ENCODE peak calls at places on chromosomes 1 and 21, in ten cellular contexts. One of them, this sample, is unnamed.

GRCh38 chr1:38452246-38452645 is 405.7 kb upstream of the POU3F1 start:
- DNase-seq in nephron progenitor cell: no peak
- DNase-seq in endodermal cell: no peak
- DNase-seq in GM20000: no peak
- DNase-seq in omental fat pad: no peak
- DNase-seq in right atrium auricular region: no peak
- DNase-seq in GM10248: no peak
- DNase-seq in Calu3: no peak
- DNase-seq in NB4: no peak
- DNase-seq in fibroblast of mammary gland: no peak
- DNase-seq in this sample: no peak

GRCh38 chr1:24393892-24394291 is 19.7 kb downstream of the STPG1 start:
- DNase-seq in nephron progenitor cell: no peak
- DNase-seq in endodermal cell: no peak
- DNase-seq in GM20000: no peak
- DNase-seq in omental fat pad: no peak
- DNase-seq in right atrium auricular region: peak; percentile 51
- DNase-seq in GM10248: no peak
- DNase-seq in Calu3: no peak
- DNase-seq in NB4: no peak
- DNase-seq in fibroblast of mammary gland: peak; percentile 85
- DNase-seq in this sample: no peak

GRCh38 chr1:192516776-192517297 is 58.7 kb upstream of the RGS1 start:
- DNase-seq in nephron progenitor cell: no peak
- DNase-seq in endodermal cell: no peak
- DNase-seq in GM20000: peak; percentile 73
- DNase-seq in omental fat pad: no peak
- DNase-seq in right atrium auricular region: no peak
- DNase-seq in GM10248: peak; percentile 52
- DNase-seq in Calu3: peak; percentile 6
- DNase-seq in NB4: peak; percentile 96
- DNase-seq in fibroblast of mammary gland: no peak
- DNase-seq in this sample: no peak

GRCh38 chr1:9341301-9341845 is 48.7 kb downstream of the SPSB1 start:
- DNase-seq in nephron progenitor cell: no peak
- DNase-seq in endodermal cell: no peak
- DNase-seq in GM20000: no peak
- DNase-seq in omental fat pad: no peak
- DNase-seq in right atrium auricular region: no peak
- DNase-seq in GM10248: no peak
- DNase-seq in Calu3: no peak
- DNase-seq in NB4: no peak
- DNase-seq in fibroblast of mammary gland: no peak
- DNase-seq in this sample: no peak

GRCh38 chr1:44806025-44806703 is 987 bp downstream of the DYNLT4 start:
- DNase-seq in nephron progenitor cell: no peak
- DNase-seq in endodermal cell: no peak
- DNase-seq in GM20000: no peak
- DNase-seq in omental fat pad: no peak
- DNase-seq in right atrium auricular region: no peak
- DNase-seq in GM10248: no peak
- DNase-seq in Calu3: no peak
- DNase-seq in NB4: no peak
- DNase-seq in fibroblast of mammary gland: no peak
- DNase-seq in this sample: peak; percentile 41

GRCh38 chr21:14482165-14482564 is 64.0 kb downstream of the SAMSN1 start:
- DNase-seq in nephron progenitor cell: no peak
- DNase-seq in endodermal cell: no peak
- DNase-seq in GM20000: peak; percentile 27
- DNase-seq in omental fat pad: no peak
- DNase-seq in right atrium auricular region: no peak
- DNase-seq in GM10248: no peak
- DNase-seq in Calu3: no peak
- DNase-seq in NB4: peak; percentile 78
- DNase-seq in fibroblast of mammary gland: no peak
- DNase-seq in this sample: no peak

GRCh38 chr1:181423301-181423918 is 59.9 kb upstream of the CACNA1E start:
- DNase-seq in nephron progenitor cell: peak; percentile 43
- DNase-seq in endodermal cell: peak; percentile 85
- DNase-seq in GM20000: peak; percentile 65
- DNase-seq in omental fat pad: no peak
- DNase-seq in right atrium auricular region: no peak
- DNase-seq in GM10248: peak; percentile 50
- DNase-seq in Calu3: peak; percentile 62
- DNase-seq in NB4: peak; percentile 48
- DNase-seq in fibroblast of mammary gland: peak; percentile 38
- DNase-seq in this sample: peak; percentile 72

GRCh38 chr1:187313115-187313514 is 484.4 kb downstream of the PLA2G4A start:
- DNase-seq in nephron progenitor cell: no peak
- DNase-seq in endodermal cell: no peak
- DNase-seq in GM20000: no peak
- DNase-seq in omental fat pad: no peak
- DNase-seq in right atrium auricular region: no peak
- DNase-seq in GM10248: no peak
- DNase-seq in Calu3: no peak
- DNase-seq in NB4: no peak
- DNase-seq in fibroblast of mammary gland: no peak
- DNase-seq in this sample: no peak

GRCh38 chr1:10730985-10731384 is 65.5 kb downstream of the CASZ1 start:
- DNase-seq in nephron progenitor cell: no peak
- DNase-seq in endodermal cell: no peak
- DNase-seq in GM20000: no peak
- DNase-seq in omental fat pad: no peak
- DNase-seq in right atrium auricular region: no peak
- DNase-seq in GM10248: no peak
- DNase-seq in Calu3: peak; percentile 10
- DNase-seq in NB4: no peak
- DNase-seq in fibroblast of mammary gland: peak; percentile 71
- DNase-seq in this sample: no peak

GRCh38 chr1:230632273-230632873 is 9.9 kb upstream of the COG2 start:
- DNase-seq in nephron progenitor cell: peak; percentile 20
- DNase-seq in endodermal cell: peak; percentile 75
- DNase-seq in GM20000: no peak
- DNase-seq in omental fat pad: no peak
- DNase-seq in right atrium auricular region: no peak
- DNase-seq in GM10248: no peak
- DNase-seq in Calu3: peak; percentile 54
- DNase-seq in NB4: peak; percentile 54
- DNase-seq in fibroblast of mammary gland: peak; percentile 47
- DNase-seq in this sample: peak; percentile 60

GRCh38 chr1:180229483-180230415 is at the start of gene LHX4:
- DNase-seq in nephron progenitor cell: peak; percentile 73
- DNase-seq in endodermal cell: peak; percentile 90
- DNase-seq in GM20000: peak; percentile 89
- DNase-seq in omental fat pad: no peak
- DNase-seq in right atrium auricular region: no peak
- DNase-seq in GM10248: peak; percentile 76
- DNase-seq in Calu3: peak; percentile 51
- DNase-seq in NB4: peak; percentile 82
- DNase-seq in fibroblast of mammary gland: peak; percentile 20
- DNase-seq in this sample: peak; percentile 90

GRCh38 chr21:38654580-38654979 is 151.1 kb upstream of the ETS2 start:
- DNase-seq in nephron progenitor cell: no peak
- DNase-seq in endodermal cell: no peak
- DNase-seq in GM20000: no peak
- DNase-seq in omental fat pad: no peak
- DNase-seq in right atrium auricular region: no peak
- DNase-seq in GM10248: no peak
- DNase-seq in Calu3: no peak
- DNase-seq in NB4: no peak
- DNase-seq in fibroblast of mammary gland: no peak
- DNase-seq in this sample: no peak
- TF ChIP-seq CTCF in nephron progenitor cell: no peak
- TF ChIP-seq CTCF in endodermal cell: no peak
- TF ChIP-seq CTCF in GM20000: no peak
- TF ChIP-seq CTCF in omental fat pad: no peak
- TF ChIP-seq CTCF in right atrium auricular region: no peak
- TF ChIP-seq CTCF in GM10248: no peak
- TF ChIP-seq CTCF in Calu3: no peak
- TF ChIP-seq CTCF in NB4: no peak
- TF ChIP-seq CTCF in fibroblast of mammary gland: no peak
- TF ChIP-seq CTCF in this sample: no peak

GRCh38 chr1:203480525-203481084 is 5.0 kb downstream of the PRELP start:
- DNase-seq in nephron progenitor cell: no peak
- DNase-seq in endodermal cell: peak; percentile 78
- DNase-seq in GM20000: no peak
- DNase-seq in omental fat pad: peak; percentile 44
- DNase-seq in right atrium auricular region: peak; percentile 88
- DNase-seq in GM10248: no peak
- DNase-seq in Calu3: peak; percentile 87
- DNase-seq in NB4: no peak
- DNase-seq in fibroblast of mammary gland: peak; percentile 79
- DNase-seq in this sample: peak; percentile 59

GRCh38 chr1:203478986-203479385 is 3.4 kb downstream of the PRELP start:
- DNase-seq in nephron progenitor cell: no peak
- DNase-seq in endodermal cell: no peak
- DNase-seq in GM20000: no peak
- DNase-seq in omental fat pad: no peak
- DNase-seq in right atrium auricular region: no peak
- DNase-seq in GM10248: no peak
- DNase-seq in Calu3: no peak
- DNase-seq in NB4: no peak
- DNase-seq in fibroblast of mammary gland: no peak
- DNase-seq in this sample: no peak

GRCh38 chr1:203479646-203480045 is 4.0 kb downstream of the PRELP start:
- DNase-seq in nephron progenitor cell: no peak
- DNase-seq in endodermal cell: no peak
- DNase-seq in GM20000: no peak
- DNase-seq in omental fat pad: no peak
- DNase-seq in right atrium auricular region: no peak
- DNase-seq in GM10248: no peak
- DNase-seq in Calu3: no peak
- DNase-seq in NB4: no peak
- DNase-seq in fibroblast of mammary gland: no peak
- DNase-seq in this sample: no peak

GRCh38 chr1:203481186-203481585 is 5.6 kb downstream of the PRELP start:
- DNase-seq in nephron progenitor cell: no peak
- DNase-seq in endodermal cell: no peak
- DNase-seq in GM20000: no peak
- DNase-seq in omental fat pad: no peak
- DNase-seq in right atrium auricular region: no peak
- DNase-seq in GM10248: no peak
- DNase-seq in Calu3: no peak
- DNase-seq in NB4: no peak
- DNase-seq in fibroblast of mammary gland: peak; percentile 19
- DNase-seq in this sample: no peak

DNA sequence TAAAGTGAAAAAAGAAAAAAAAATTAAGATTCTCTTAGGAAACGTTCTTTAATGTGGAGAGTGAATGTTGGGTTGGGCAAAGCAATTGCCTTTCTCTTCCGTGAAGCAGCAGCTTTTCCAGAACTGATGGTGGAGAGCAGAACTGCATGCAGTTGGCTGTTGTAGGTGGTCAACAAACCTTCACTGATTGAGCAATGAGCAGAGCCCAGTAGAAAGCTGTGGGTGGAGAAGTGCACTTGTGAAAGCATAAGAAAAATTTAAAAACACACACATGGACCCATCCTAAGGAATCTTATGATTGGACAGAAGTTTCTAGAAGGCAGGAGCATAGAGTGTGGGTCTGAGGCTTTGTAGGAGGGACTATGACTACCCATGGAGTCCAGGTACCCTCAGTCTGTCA is 4.5 kb downstream of the PRELP start:
- DNase-seq in nephron progenitor cell: no peak
- DNase-seq in endodermal cell: no peak
- DNase-seq in GM20000: no peak
- DNase-seq in omental fat pad: no peak
- DNase-seq in right atrium auricular region: no peak
- DNase-seq in GM10248: no peak
- DNase-seq in Calu3: no peak
- DNase-seq in NB4: no peak
- DNase-seq in fibroblast of mammary gland: peak; percentile 65
- DNase-seq in this sample: no peak
- TF ChIP-seq CTCF in nephron progenitor cell: no peak
- TF ChIP-seq CTCF in endodermal cell: peak; percentile 23
- TF ChIP-seq CTCF in GM20000: no peak
- TF ChIP-seq CTCF in omental fat pad: no peak
- TF ChIP-seq CTCF in right atrium auricular region: no peak
- TF ChIP-seq CTCF in GM10248: no peak
- TF ChIP-seq CTCF in Calu3: no peak
- TF ChIP-seq CTCF in NB4: no peak
- TF ChIP-seq CTCF in fibroblast of mammary gland: no peak
- TF ChIP-seq CTCF in this sample: no peak

DNA sequence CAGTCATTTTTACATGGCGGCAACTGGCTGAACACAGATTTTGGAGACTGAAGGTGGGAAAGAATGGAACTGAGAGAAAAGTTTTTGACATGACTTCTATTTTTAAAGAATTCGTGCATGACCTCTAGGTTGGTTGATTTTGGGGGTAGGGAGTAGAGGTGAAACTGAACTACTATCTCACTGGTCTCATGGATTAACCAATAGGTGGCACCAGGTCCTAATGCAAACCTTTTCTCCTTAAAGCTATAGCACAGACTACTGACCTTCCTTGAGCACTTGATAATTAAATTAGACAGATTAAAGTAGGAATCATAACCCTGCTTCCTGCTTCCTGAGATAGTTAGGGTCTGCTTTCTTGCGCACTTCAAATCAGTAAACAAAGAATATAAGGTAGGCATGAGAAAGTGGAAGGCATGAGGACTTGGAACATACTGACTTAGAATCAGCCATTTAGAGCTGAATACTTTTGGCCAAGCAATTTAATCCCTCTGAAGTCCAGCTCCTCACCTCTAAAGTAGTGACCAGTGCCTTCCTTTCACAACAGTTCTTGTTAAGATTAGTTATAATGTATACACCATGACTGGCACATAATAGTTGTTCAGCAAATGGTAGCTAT is 206.0 kb downstream of the CENPF start:
- DNase-seq in nephron progenitor cell: no peak
- DNase-seq in endodermal cell: peak; percentile 49
- DNase-seq in GM20000: no peak
- DNase-seq in omental fat pad: no peak
- DNase-seq in right atrium auricular region: no peak
- DNase-seq in GM10248: no peak
- DNase-seq in Calu3: peak; percentile 48
- DNase-seq in NB4: peak; percentile 11
- DNase-seq in fibroblast of mammary gland: peak; percentile 78
- DNase-seq in this sample: no peak
- TF ChIP-seq CTCF in nephron progenitor cell: peak; percentile 27
- TF ChIP-seq CTCF in endodermal cell: peak; percentile 73
- TF ChIP-seq CTCF in GM20000: no peak
- TF ChIP-seq CTCF in omental fat pad: no peak
- TF ChIP-seq CTCF in right atrium auricular region: no peak
- TF ChIP-seq CTCF in GM10248: no peak
- TF ChIP-seq CTCF in Calu3: peak; percentile 60
- TF ChIP-seq CTCF in NB4: no peak
- TF ChIP-seq CTCF in fibroblast of mammary gland: peak; percentile 62
- TF ChIP-seq CTCF in this sample: peak; percentile 69

DNA sequence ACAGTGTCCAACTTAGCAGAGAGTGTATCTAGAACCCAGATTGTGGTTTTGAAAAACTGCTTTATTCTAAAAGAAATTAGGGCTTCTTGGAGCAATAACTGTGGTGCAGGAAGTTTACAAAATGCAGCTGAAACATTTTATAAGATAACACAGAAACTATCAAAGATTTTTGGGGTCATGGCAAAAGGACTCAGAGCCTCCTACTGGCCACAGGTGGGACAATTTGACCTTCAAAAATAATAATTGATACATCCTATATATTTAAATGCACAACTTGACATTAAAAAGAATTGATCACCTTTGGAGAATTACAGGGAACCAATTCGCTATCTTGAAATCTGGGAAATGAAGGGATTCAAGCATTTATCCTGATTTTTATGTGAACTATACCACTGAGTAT is 235.2 kb downstream of the RPS6KC1 start:
- DNase-seq in nephron progenitor cell: no peak
- DNase-seq in endodermal cell: no peak
- DNase-seq in GM20000: no peak
- DNase-seq in omental fat pad: no peak
- DNase-seq in right atrium auricular region: no peak
- DNase-seq in GM10248: no peak
- DNase-seq in Calu3: no peak
- DNase-seq in NB4: no peak
- DNase-seq in fibroblast of mammary gland: peak; percentile 3
- DNase-seq in this sample: no peak
- TF ChIP-seq CTCF in nephron progenitor cell: peak; percentile 11
- TF ChIP-seq CTCF in endodermal cell: peak; percentile 71
- TF ChIP-seq CTCF in GM20000: no peak
- TF ChIP-seq CTCF in omental fat pad: no peak
- TF ChIP-seq CTCF in right atrium auricular region: no peak
- TF ChIP-seq CTCF in GM10248: peak; percentile 18
- TF ChIP-seq CTCF in Calu3: peak; percentile 23
- TF ChIP-seq CTCF in NB4: no peak
- TF ChIP-seq CTCF in fibroblast of mammary gland: peak; percentile 41
- TF ChIP-seq CTCF in this sample: peak; percentile 54